ENCODE peak calls at places on chromosome 11, in eight cellular contexts. H is DMS153, U is iris pigment epithelial cell, X is fibroblast of the aortic adventitia, I is A172, T is ELR, E is nucleus accumbens, K is left cardiac atrium. D is an unnamed sample.

GRCh38 chr11:55652560-55652959 is 4.4 kb downstream of the OR4S2 start:
- DNase-seq in K (no peak), X (no peak), E (no peak), U (no peak), H (no peak), T (no peak), I (no peak), D (no peak)

GRCh38 chr11:120211522-120212258 is 858 bp downstream of the OAF start:
- DNase-seq in E (no peak), U (no peak), I (no peak), K (no peak), H (no peak), T (no peak), X (no peak), D (peak; percentile 14)

GRCh38 chr11:46272816-46273427 is 4.5 kb upstream of the CREB3L1 start:
- DNase-seq in U (peak; percentile 82), X (peak; percentile 84), I (peak; percentile 83), E (no peak), H (peak; percentile 51), K (peak; percentile 76), T (peak; percentile 85), D (no peak)

GRCh38 chr11:92473736-92474135 is 249.1 kb downstream of the FAT3 start:
- DNase-seq in U (no peak), H (no peak), I (no peak), E (no peak), X (no peak), K (no peak), T (no peak), D (no peak)

GRCh38 chr11:64665381-64665780 is 57.6 kb downstream of the NRXN2 start:
- DNase-seq in K (no peak), E (no peak), I (peak; percentile 37), T (no peak), H (no peak), X (no peak), U (no peak), D (peak; percentile 29)

GRCh38 chr11:115656684-115657083 is 152.5 kb upstream of the CADM1 start:
- DNase-seq in H (no peak), I (no peak), U (no peak), K (no peak), E (no peak), X (no peak), T (no peak), D (no peak)

GRCh38 chr11:115291391-115291744 is 212.8 kb downstream of the CADM1 start:
- DNase-seq in H (no peak), I (no peak), X (no peak), T (no peak), K (no peak), U (no peak), E (no peak), D (no peak)

GRCh38 chr11:9151631-9152030 is 60.2 kb upstream of the SCUBE2 start:
- DNase-seq in K (no peak), U (no peak), H (no peak), X (no peak), T (no peak), I (no peak), E (no peak), D (no peak)

GRCh38 chr11:133833101-133833898 is 12.0 kb downstream of the SPATA19 start:
- DNase-seq in X (no peak), H (no peak), E (no peak), I (no peak), T (peak; percentile 14), U (no peak), K (no peak), D (peak; percentile 9)

GRCh38 chr11:20873054-20873453 is 203.7 kb downstream of the NELL1 start:
- DNase-seq in U (no peak), T (peak; percentile 7), E (peak; percentile 11), K (no peak), H (peak; percentile 64), X (no peak), I (no peak), D (peak; percentile 80)

GRCh38 chr11:111912535-111912934 is at the start of gene HSPB2:
- DNase-seq in K (peak; percentile 61), X (no peak), T (no peak), I (no peak), H (no peak), E (peak; percentile 68), U (no peak), D (no peak)

GRCh38 chr11:29623144-29623722 is 393.6 kb downstream of the KCNA4 start:
- DNase-seq in X (no peak), H (no peak), T (no peak), E (no peak), K (no peak), U (no peak), I (no peak), D (no peak)

GRCh38 chr11:73957654-73958361 is 7.0 kb downstream of the DNAJB13 start:
- DNase-seq in T (no peak), I (no peak), U (no peak), K (no peak), X (no peak), E (no peak), H (no peak), D (peak; percentile 63)

GRCh38 chr11:121538054-121538453 is 85.3 kb upstream of the SORL1-AS1 start:
- DNase-seq in K (no peak), I (no peak), E (no peak), H (no peak), U (no peak), X (no peak), T (no peak), D (no peak)

GRCh38 chr11:132177106-132177505 is 806.7 kb downstream of the NTM start:
- DNase-seq in I (peak; percentile 33), K (no peak), U (peak; percentile 51), H (no peak), T (peak; percentile 51), X (peak; percentile 72), E (no peak), D (no peak)

GRCh38 chr11:47208628-47209027 is 6.1 kb upstream of the DDB2 start:
- DNase-seq in X (no peak), I (no peak), U (no peak), K (no peak), H (no peak), E (no peak), T (no peak), D (no peak)

GRCh38 chr11:44619931-44620725 is 54.7 kb downstream of the CD82 start:
- DNase-seq in H (no peak), K (no peak), X (no peak), T (no peak), I (no peak), E (no peak), U (no peak), D (peak; percentile 60)

GRCh38 chr11:106413222-106413621 is 335.8 kb downstream of the AASDHPPT start:
- DNase-seq in X (no peak), T (no peak), E (no peak), U (no peak), I (no peak), H (no peak), K (no peak), D (no peak)

GRCh38 chr11:19259487-19260345 is 19.0 kb upstream of the E2F8 start:
- DNase-seq in H (no peak), K (peak; percentile 64), E (peak; percentile 82), X (peak; percentile 69), U (peak; percentile 54), T (peak; percentile 64), I (peak; percentile 60), D (peak; percentile 59)

GRCh38 chr11:47944555-47945128 is 35.7 kb upstream of the PTPRJ start:
- DNase-seq in T (peak; percentile 47), H (no peak), E (no peak), I (no peak), U (peak; percentile 42), X (no peak), K (no peak), D (no peak)

GRCh38 chr11:47243454-47243853 is 5.2 kb downstream of the ACP2 start:
- DNase-seq in K (no peak), T (no peak), X (no peak), H (no peak), E (no peak), U (no peak), I (no peak), D (no peak)

GRCh38 chr11:117466966-117467365 is 139.3 kb downstream of the CEP164 start:
- DNase-seq in T (no peak), H (no peak), I (no peak), K (no peak), U (no peak), E (no peak), X (no peak), D (no peak)

GRCh38 chr11:59556115-59556882 is 45.0 kb downstream of the OR4D9 start:
- DNase-seq in H (peak; percentile 22), X (peak; percentile 92), U (peak; percentile 92), K (peak; percentile 64), T (peak; percentile 93), I (peak; percentile 90), E (peak; percentile 51), D (peak; percentile 94)

GRCh38 chr11:102306048-102306575 is 11.2 kb upstream of the BIRC3 start:
- DNase-seq in I (peak; percentile 62), H (peak; percentile 36), E (peak; percentile 26), U (no peak), T (peak; percentile 44), K (no peak), X (no peak), D (no peak)

GRCh38 chr11:46381046-46381835 is at the start of gene MDK:
- DNase-seq in I (no peak), U (no peak), T (no peak), E (peak; percentile 42), H (no peak), K (no peak), X (no peak), D (peak; percentile 57)

GRCh38 chr11:125110996-125111340 is 458 bp downstream of the TMEM218 start:
- DNase-seq in H (no peak), K (no peak), T (peak; percentile 41), X (no peak), I (no peak), E (peak; percentile 27), U (peak; percentile 11), D (peak; percentile 65)

GRCh38 chr11:44002191-44003093 is 45.3 kb upstream of the ACCSL start:
- DNase-seq in H (no peak), K (no peak), T (no peak), U (no peak), I (no peak), E (no peak), X (no peak), D (no peak)

GRCh38 chr11:119461250-119461963 is 38.4 kb upstream of the THY1 start:
- DNase-seq in K (no peak), X (peak; percentile 30), H (no peak), U (no peak), T (no peak), E (no peak), I (no peak), D (no peak)

GRCh38 chr11:30244255-30244654 is 13.4 kb downstream of the FSHB start:
- DNase-seq in K (no peak), X (peak; percentile 23), I (peak; percentile 97), T (peak; percentile 40), H (no peak), E (no peak), U (peak; percentile 93), D (no peak)

GRCh38 chr11:12408156-12408770 is 30.9 kb downstream of the PARVA start:
- DNase-seq in H (no peak), T (no peak), E (no peak), I (no peak), K (no peak), X (no peak), U (no peak), D (no peak)

D was measured in NCI-H82.